ENCODE peak calls at places on chromosomes 1 and 21, in nine cellular contexts. One of them, this sample, is unnamed.

GRCh38 chr21:29749223-29749622 is 190.6 kb downstream of the GRIK1 start:
- DNase-seq in CD4-positive, CD25-positive, alpha-beta regulatory T cell: no peak
- DNase-seq in left ventricle myocardium superior: no peak
- DNase-seq in EH: no peak
- DNase-seq in 8988T: no peak
- DNase-seq in CD4-positive, alpha-beta T cell: no peak
- DNase-seq in activated CD8-positive, alpha-beta memory T cell treated with anti-CD3 and anti-CD28 coated beads, Interleukin-2, amount 10 ng/mL, durations not matched to agents 7 days and 5 days: no peak
- DNase-seq in Peyer's patch: no peak
- DNase-seq in stimulated activated CD8-positive, alpha-beta memory T cell treated with anti-CD3 and anti-CD28 coated beads, Interleukin-2, amount 100 ng/mL, for 1 hour: no peak
- DNase-seq in this sample: no peak

GRCh38 chr1:35708179-35708891 is 10.3 kb downstream of the C1orf216 start:
- DNase-seq in CD4-positive, CD25-positive, alpha-beta regulatory T cell: no peak
- DNase-seq in left ventricle myocardium superior: no peak
- DNase-seq in EH: peak
- DNase-seq in 8988T: no peak
- DNase-seq in CD4-positive, alpha-beta T cell: no peak
- DNase-seq in activated CD8-positive, alpha-beta memory T cell treated with anti-CD3 and anti-CD28 coated beads, Interleukin-2, amount 10 ng/mL, durations not matched to agents 7 days and 5 days: no peak
- DNase-seq in Peyer's patch: no peak
- DNase-seq in stimulated activated CD8-positive, alpha-beta memory T cell treated with anti-CD3 and anti-CD28 coated beads, Interleukin-2, amount 100 ng/mL, for 1 hour: no peak
- DNase-seq in this sample: peak

GRCh38 chr1:93114403-93114802 is 35.3 kb downstream of the MTF2 start:
- DNase-seq in CD4-positive, CD25-positive, alpha-beta regulatory T cell: no peak
- DNase-seq in left ventricle myocardium superior: no peak
- DNase-seq in EH: peak
- DNase-seq in 8988T: no peak
- DNase-seq in CD4-positive, alpha-beta T cell: no peak
- DNase-seq in activated CD8-positive, alpha-beta memory T cell treated with anti-CD3 and anti-CD28 coated beads, Interleukin-2, amount 10 ng/mL, durations not matched to agents 7 days and 5 days: no peak
- DNase-seq in Peyer's patch: no peak
- DNase-seq in stimulated activated CD8-positive, alpha-beta memory T cell treated with anti-CD3 and anti-CD28 coated beads, Interleukin-2, amount 100 ng/mL, for 1 hour: no peak
- DNase-seq in this sample: no peak

GRCh38 chr1:176903474-176903873 is 261.0 kb downstream of the ASTN1 start:
- DNase-seq in CD4-positive, CD25-positive, alpha-beta regulatory T cell: no peak
- DNase-seq in left ventricle myocardium superior: no peak
- DNase-seq in EH: peak
- DNase-seq in 8988T: no peak
- DNase-seq in CD4-positive, alpha-beta T cell: no peak
- DNase-seq in activated CD8-positive, alpha-beta memory T cell treated with anti-CD3 and anti-CD28 coated beads, Interleukin-2, amount 10 ng/mL, durations not matched to agents 7 days and 5 days: no peak
- DNase-seq in Peyer's patch: no peak
- DNase-seq in stimulated activated CD8-positive, alpha-beta memory T cell treated with anti-CD3 and anti-CD28 coated beads, Interleukin-2, amount 100 ng/mL, for 1 hour: no peak
- DNase-seq in this sample: no peak

GRCh38 chr21:45470087-45470515 is 65.1 kb downstream of the COL18A1 start:
- DNase-seq in CD4-positive, CD25-positive, alpha-beta regulatory T cell: no peak
- DNase-seq in left ventricle myocardium superior: peak
- DNase-seq in EH: peak
- DNase-seq in 8988T: no peak
- DNase-seq in CD4-positive, alpha-beta T cell: no peak
- DNase-seq in activated CD8-positive, alpha-beta memory T cell treated with anti-CD3 and anti-CD28 coated beads, Interleukin-2, amount 10 ng/mL, durations not matched to agents 7 days and 5 days: no peak
- DNase-seq in Peyer's patch: no peak
- DNase-seq in stimulated activated CD8-positive, alpha-beta memory T cell treated with anti-CD3 and anti-CD28 coated beads, Interleukin-2, amount 100 ng/mL, for 1 hour: no peak
- DNase-seq in this sample: no peak

GRCh38 chr1:205488074-205488723 is 16.3 kb upstream of the CDK18 start:
- DNase-seq in CD4-positive, CD25-positive, alpha-beta regulatory T cell: peak
- DNase-seq in left ventricle myocardium superior: peak
- DNase-seq in EH: peak
- DNase-seq in 8988T: peak
- DNase-seq in CD4-positive, alpha-beta T cell: peak
- DNase-seq in activated CD8-positive, alpha-beta memory T cell treated with anti-CD3 and anti-CD28 coated beads, Interleukin-2, amount 10 ng/mL, durations not matched to agents 7 days and 5 days: peak
- DNase-seq in Peyer's patch: no peak
- DNase-seq in stimulated activated CD8-positive, alpha-beta memory T cell treated with anti-CD3 and anti-CD28 coated beads, Interleukin-2, amount 100 ng/mL, for 1 hour: no peak
- DNase-seq in this sample: peak

GRCh38 chr1:157111396-157112165 is 12.0 kb upstream of the ETV3L start:
- DNase-seq in CD4-positive, CD25-positive, alpha-beta regulatory T cell: no peak
- DNase-seq in left ventricle myocardium superior: no peak
- DNase-seq in EH: no peak
- DNase-seq in 8988T: no peak
- DNase-seq in CD4-positive, alpha-beta T cell: no peak
- DNase-seq in activated CD8-positive, alpha-beta memory T cell treated with anti-CD3 and anti-CD28 coated beads, Interleukin-2, amount 10 ng/mL, durations not matched to agents 7 days and 5 days: no peak
- DNase-seq in Peyer's patch: no peak
- DNase-seq in stimulated activated CD8-positive, alpha-beta memory T cell treated with anti-CD3 and anti-CD28 coated beads, Interleukin-2, amount 100 ng/mL, for 1 hour: no peak
- DNase-seq in this sample: peak

GRCh38 chr1:95067069-95067468 is 5.7 kb downstream of the ALG14 start:
- DNase-seq in CD4-positive, CD25-positive, alpha-beta regulatory T cell: no peak
- DNase-seq in left ventricle myocardium superior: no peak
- DNase-seq in EH: no peak
- DNase-seq in 8988T: no peak
- DNase-seq in CD4-positive, alpha-beta T cell: no peak
- DNase-seq in activated CD8-positive, alpha-beta memory T cell treated with anti-CD3 and anti-CD28 coated beads, Interleukin-2, amount 10 ng/mL, durations not matched to agents 7 days and 5 days: no peak
- DNase-seq in Peyer's patch: no peak
- DNase-seq in stimulated activated CD8-positive, alpha-beta memory T cell treated with anti-CD3 and anti-CD28 coated beads, Interleukin-2, amount 100 ng/mL, for 1 hour: no peak
- DNase-seq in this sample: no peak

GRCh38 chr1:26775666-26776065 is 12.1 kb upstream of the PIGV start:
- DNase-seq in CD4-positive, CD25-positive, alpha-beta regulatory T cell: no peak
- DNase-seq in left ventricle myocardium superior: no peak
- DNase-seq in EH: peak
- DNase-seq in 8988T: no peak
- DNase-seq in CD4-positive, alpha-beta T cell: no peak
- DNase-seq in activated CD8-positive, alpha-beta memory T cell treated with anti-CD3 and anti-CD28 coated beads, Interleukin-2, amount 10 ng/mL, durations not matched to agents 7 days and 5 days: no peak
- DNase-seq in Peyer's patch: no peak
- DNase-seq in stimulated activated CD8-positive, alpha-beta memory T cell treated with anti-CD3 and anti-CD28 coated beads, Interleukin-2, amount 100 ng/mL, for 1 hour: no peak
- DNase-seq in this sample: no peak

GRCh38 chr1:56169856-56170255 is 409.5 kb downstream of the PLPP3 start:
- DNase-seq in CD4-positive, CD25-positive, alpha-beta regulatory T cell: no peak
- DNase-seq in left ventricle myocardium superior: no peak
- DNase-seq in EH: peak
- DNase-seq in 8988T: no peak
- DNase-seq in CD4-positive, alpha-beta T cell: no peak
- DNase-seq in activated CD8-positive, alpha-beta memory T cell treated with anti-CD3 and anti-CD28 coated beads, Interleukin-2, amount 10 ng/mL, durations not matched to agents 7 days and 5 days: no peak
- DNase-seq in Peyer's patch: no peak
- DNase-seq in stimulated activated CD8-positive, alpha-beta memory T cell treated with anti-CD3 and anti-CD28 coated beads, Interleukin-2, amount 100 ng/mL, for 1 hour: no peak
- DNase-seq in this sample: no peak

GRCh38 chr21:28885853-28886177 is 106.9 kb downstream of the LTN1 start:
- DNase-seq in CD4-positive, CD25-positive, alpha-beta regulatory T cell: no peak
- DNase-seq in left ventricle myocardium superior: no peak
- DNase-seq in EH: peak
- DNase-seq in 8988T: no peak
- DNase-seq in CD4-positive, alpha-beta T cell: no peak
- DNase-seq in activated CD8-positive, alpha-beta memory T cell treated with anti-CD3 and anti-CD28 coated beads, Interleukin-2, amount 10 ng/mL, durations not matched to agents 7 days and 5 days: no peak
- DNase-seq in Peyer's patch: no peak
- DNase-seq in stimulated activated CD8-positive, alpha-beta memory T cell treated with anti-CD3 and anti-CD28 coated beads, Interleukin-2, amount 100 ng/mL, for 1 hour: no peak
- DNase-seq in this sample: no peak

GRCh38 chr1:61447339-61448016 is 277.5 kb downstream of the TM2D1 start:
- DNase-seq in CD4-positive, CD25-positive, alpha-beta regulatory T cell: no peak
- DNase-seq in left ventricle myocardium superior: no peak
- DNase-seq in EH: no peak
- DNase-seq in 8988T: no peak
- DNase-seq in CD4-positive, alpha-beta T cell: no peak
- DNase-seq in activated CD8-positive, alpha-beta memory T cell treated with anti-CD3 and anti-CD28 coated beads, Interleukin-2, amount 10 ng/mL, durations not matched to agents 7 days and 5 days: no peak
- DNase-seq in Peyer's patch: no peak
- DNase-seq in stimulated activated CD8-positive, alpha-beta memory T cell treated with anti-CD3 and anti-CD28 coated beads, Interleukin-2, amount 100 ng/mL, for 1 hour: no peak
- DNase-seq in this sample: no peak

GRCh38 chr1:194469282-194469681 is 1282.9 kb upstream of the B3GALT2 start:
- DNase-seq in CD4-positive, CD25-positive, alpha-beta regulatory T cell: no peak
- DNase-seq in left ventricle myocardium superior: no peak
- DNase-seq in EH: no peak
- DNase-seq in 8988T: no peak
- DNase-seq in CD4-positive, alpha-beta T cell: no peak
- DNase-seq in activated CD8-positive, alpha-beta memory T cell treated with anti-CD3 and anti-CD28 coated beads, Interleukin-2, amount 10 ng/mL, durations not matched to agents 7 days and 5 days: no peak
- DNase-seq in Peyer's patch: no peak
- DNase-seq in stimulated activated CD8-positive, alpha-beta memory T cell treated with anti-CD3 and anti-CD28 coated beads, Interleukin-2, amount 100 ng/mL, for 1 hour: no peak
- DNase-seq in this sample: no peak

GRCh38 chr1:114023377-114023776 is 44.1 kb downstream of the OLFML3 start:
- DNase-seq in CD4-positive, CD25-positive, alpha-beta regulatory T cell: no peak
- DNase-seq in left ventricle myocardium superior: no peak
- DNase-seq in EH: no peak
- DNase-seq in 8988T: no peak
- DNase-seq in CD4-positive, alpha-beta T cell: no peak
- DNase-seq in activated CD8-positive, alpha-beta memory T cell treated with anti-CD3 and anti-CD28 coated beads, Interleukin-2, amount 10 ng/mL, durations not matched to agents 7 days and 5 days: no peak
- DNase-seq in Peyer's patch: no peak
- DNase-seq in stimulated activated CD8-positive, alpha-beta memory T cell treated with anti-CD3 and anti-CD28 coated beads, Interleukin-2, amount 100 ng/mL, for 1 hour: no peak
- DNase-seq in this sample: no peak

GRCh38 chr1:215566556-215567490 is at the start of gene KCTD3:
- DNase-seq in CD4-positive, CD25-positive, alpha-beta regulatory T cell: no peak
- DNase-seq in left ventricle myocardium superior: peak
- DNase-seq in EH: peak
- DNase-seq in 8988T: peak
- DNase-seq in CD4-positive, alpha-beta T cell: peak
- DNase-seq in activated CD8-positive, alpha-beta memory T cell treated with anti-CD3 and anti-CD28 coated beads, Interleukin-2, amount 10 ng/mL, durations not matched to agents 7 days and 5 days: no peak
- DNase-seq in Peyer's patch: peak
- DNase-seq in stimulated activated CD8-positive, alpha-beta memory T cell treated with anti-CD3 and anti-CD28 coated beads, Interleukin-2, amount 100 ng/mL, for 1 hour: no peak
- DNase-seq in this sample: peak

GRCh38 chr1:44721521-44722361 is 9.2 kb downstream of the RNU5D-1 start:
- DNase-seq in CD4-positive, CD25-positive, alpha-beta regulatory T cell: peak
- DNase-seq in left ventricle myocardium superior: no peak
- DNase-seq in EH: peak
- DNase-seq in 8988T: peak
- DNase-seq in CD4-positive, alpha-beta T cell: peak
- DNase-seq in activated CD8-positive, alpha-beta memory T cell treated with anti-CD3 and anti-CD28 coated beads, Interleukin-2, amount 10 ng/mL, durations not matched to agents 7 days and 5 days: peak
- DNase-seq in Peyer's patch: no peak
- DNase-seq in stimulated activated CD8-positive, alpha-beta memory T cell treated with anti-CD3 and anti-CD28 coated beads, Interleukin-2, amount 100 ng/mL, for 1 hour: no peak
- DNase-seq in this sample: peak

GRCh38 chr1:197984273-197984672 is 67.1 kb downstream of the LHX9 start:
- DNase-seq in CD4-positive, CD25-positive, alpha-beta regulatory T cell: no peak
- DNase-seq in left ventricle myocardium superior: no peak
- DNase-seq in EH: peak
- DNase-seq in 8988T: no peak
- DNase-seq in CD4-positive, alpha-beta T cell: no peak
- DNase-seq in activated CD8-positive, alpha-beta memory T cell treated with anti-CD3 and anti-CD28 coated beads, Interleukin-2, amount 10 ng/mL, durations not matched to agents 7 days and 5 days: no peak
- DNase-seq in Peyer's patch: no peak
- DNase-seq in stimulated activated CD8-positive, alpha-beta memory T cell treated with anti-CD3 and anti-CD28 coated beads, Interleukin-2, amount 100 ng/mL, for 1 hour: no peak
- DNase-seq in this sample: no peak

GRCh38 chr1:8889925-8890785 is 11.7 kb upstream of the ENO1 start:
- DNase-seq in CD4-positive, CD25-positive, alpha-beta regulatory T cell: no peak
- DNase-seq in left ventricle myocardium superior: peak
- DNase-seq in EH: peak
- DNase-seq in 8988T: no peak
- DNase-seq in CD4-positive, alpha-beta T cell: no peak
- DNase-seq in activated CD8-positive, alpha-beta memory T cell treated with anti-CD3 and anti-CD28 coated beads, Interleukin-2, amount 10 ng/mL, durations not matched to agents 7 days and 5 days: no peak
- DNase-seq in Peyer's patch: no peak
- DNase-seq in stimulated activated CD8-positive, alpha-beta memory T cell treated with anti-CD3 and anti-CD28 coated beads, Interleukin-2, amount 100 ng/mL, for 1 hour: no peak
- DNase-seq in this sample: no peak

GRCh38 chr1:185050823-185051451 is 5.6 kb downstream of the RNF2 start:
- DNase-seq in CD4-positive, CD25-positive, alpha-beta regulatory T cell: no peak
- DNase-seq in left ventricle myocardium superior: no peak
- DNase-seq in EH: no peak
- DNase-seq in 8988T: no peak
- DNase-seq in CD4-positive, alpha-beta T cell: no peak
- DNase-seq in activated CD8-positive, alpha-beta memory T cell treated with anti-CD3 and anti-CD28 coated beads, Interleukin-2, amount 10 ng/mL, durations not matched to agents 7 days and 5 days: no peak
- DNase-seq in Peyer's patch: no peak
- DNase-seq in stimulated activated CD8-positive, alpha-beta memory T cell treated with anti-CD3 and anti-CD28 coated beads, Interleukin-2, amount 100 ng/mL, for 1 hour: no peak
- DNase-seq in this sample: no peak

GRCh38 chr1:24995661-24996060 is 65.6 kb upstream of the RUNX3 start:
- DNase-seq in CD4-positive, CD25-positive, alpha-beta regulatory T cell: no peak
- DNase-seq in left ventricle myocardium superior: peak
- DNase-seq in EH: no peak
- DNase-seq in 8988T: no peak
- DNase-seq in CD4-positive, alpha-beta T cell: no peak
- DNase-seq in activated CD8-positive, alpha-beta memory T cell treated with anti-CD3 and anti-CD28 coated beads, Interleukin-2, amount 10 ng/mL, durations not matched to agents 7 days and 5 days: no peak
- DNase-seq in Peyer's patch: no peak
- DNase-seq in stimulated activated CD8-positive, alpha-beta memory T cell treated with anti-CD3 and anti-CD28 coated beads, Interleukin-2, amount 100 ng/mL, for 1 hour: no peak
- DNase-seq in this sample: no peak

GRCh38 chr1:186605762-186606350 is 74.4 kb downstream of the PTGS2 start:
- DNase-seq in CD4-positive, CD25-positive, alpha-beta regulatory T cell: no peak
- DNase-seq in left ventricle myocardium superior: no peak
- DNase-seq in EH: peak
- DNase-seq in 8988T: no peak
- DNase-seq in CD4-positive, alpha-beta T cell: no peak
- DNase-seq in activated CD8-positive, alpha-beta memory T cell treated with anti-CD3 and anti-CD28 coated beads, Interleukin-2, amount 10 ng/mL, durations not matched to agents 7 days and 5 days: peak
- DNase-seq in Peyer's patch: no peak
- DNase-seq in stimulated activated CD8-positive, alpha-beta memory T cell treated with anti-CD3 and anti-CD28 coated beads, Interleukin-2, amount 100 ng/mL, for 1 hour: no peak
- DNase-seq in this sample: peak

GRCh38 chr1:89206361-89206760 is 7.6 kb upstream of the GBP4 start:
- DNase-seq in CD4-positive, CD25-positive, alpha-beta regulatory T cell: no peak
- DNase-seq in left ventricle myocardium superior: no peak
- DNase-seq in EH: no peak
- DNase-seq in 8988T: no peak
- DNase-seq in CD4-positive, alpha-beta T cell: no peak
- DNase-seq in activated CD8-positive, alpha-beta memory T cell treated with anti-CD3 and anti-CD28 coated beads, Interleukin-2, amount 10 ng/mL, durations not matched to agents 7 days and 5 days: no peak
- DNase-seq in Peyer's patch: no peak
- DNase-seq in stimulated activated CD8-positive, alpha-beta memory T cell treated with anti-CD3 and anti-CD28 coated beads, Interleukin-2, amount 100 ng/mL, for 1 hour: no peak
- DNase-seq in this sample: no peak

GRCh38 chr1:162264108-162264507 is 112.5 kb downstream of the SPATA46 start:
- DNase-seq in CD4-positive, CD25-positive, alpha-beta regulatory T cell: no peak
- DNase-seq in left ventricle myocardium superior: no peak
- DNase-seq in EH: no peak
- DNase-seq in 8988T: no peak
- DNase-seq in CD4-positive, alpha-beta T cell: no peak
- DNase-seq in activated CD8-positive, alpha-beta memory T cell treated with anti-CD3 and anti-CD28 coated beads, Interleukin-2, amount 10 ng/mL, durations not matched to agents 7 days and 5 days: no peak
- DNase-seq in Peyer's patch: no peak
- DNase-seq in stimulated activated CD8-positive, alpha-beta memory T cell treated with anti-CD3 and anti-CD28 coated beads, Interleukin-2, amount 100 ng/mL, for 1 hour: no peak
- DNase-seq in this sample: peak

GRCh38 chr1:192575499-192576189 is at the start of gene RGS1:
- DNase-seq in CD4-positive, CD25-positive, alpha-beta regulatory T cell: peak
- DNase-seq in left ventricle myocardium superior: peak
- DNase-seq in EH: no peak
- DNase-seq in 8988T: no peak
- DNase-seq in CD4-positive, alpha-beta T cell: peak
- DNase-seq in activated CD8-positive, alpha-beta memory T cell treated with anti-CD3 and anti-CD28 coated beads, Interleukin-2, amount 10 ng/mL, durations not matched to agents 7 days and 5 days: peak
- DNase-seq in Peyer's patch: peak
- DNase-seq in stimulated activated CD8-positive, alpha-beta memory T cell treated with anti-CD3 and anti-CD28 coated beads, Interleukin-2, amount 100 ng/mL, for 1 hour: no peak
- DNase-seq in this sample: peak

GRCh38 chr1:232784794-232785193 is 20.4 kb upstream of the MAP10 start:
- DNase-seq in CD4-positive, CD25-positive, alpha-beta regulatory T cell: no peak
- DNase-seq in left ventricle myocardium superior: no peak
- DNase-seq in EH: no peak
- DNase-seq in 8988T: no peak
- DNase-seq in CD4-positive, alpha-beta T cell: no peak
- DNase-seq in activated CD8-positive, alpha-beta memory T cell treated with anti-CD3 and anti-CD28 coated beads, Interleukin-2, amount 10 ng/mL, durations not matched to agents 7 days and 5 days: no peak
- DNase-seq in Peyer's patch: no peak
- DNase-seq in stimulated activated CD8-positive, alpha-beta memory T cell treated with anti-CD3 and anti-CD28 coated beads, Interleukin-2, amount 100 ng/mL, for 1 hour: no peak
- DNase-seq in this sample: no peak

This sample was measured in GM23338.